ENCODE peak calls at places on chromosomes 3 and 15, in six cellular contexts. X, D, M, A, L and B are unnamed samples.

GRCh38 chr3:194664857-194665256 is 7.1 kb downstream of the LSG1 start:
- DNase-seq in L (no peak), A (no peak), D (no peak), X (no peak), M (no peak), B (no peak)

GRCh38 chr3:135311699-135312098 is 516.6 kb downstream of the EPHB1 start:
- DNase-seq in M (no peak), D (no peak), L (no peak), X (no peak), A (no peak), B (no peak)

GRCh38 chr3:136490646-136491405 is 240.7 kb downstream of the PCCB start:
- DNase-seq in X (no peak), L (no peak), M (no peak), A (no peak), D (no peak), B (no peak)

GRCh38 chr3:8458711-8459110 is 42.9 kb upstream of the LMCD1 start:
- DNase-seq in L (no peak), M (no peak), D (peak), A (peak), X (no peak), B (no peak)

GRCh38 chr3:196388946-196389345 is 43.3 kb downstream of the UBXN7 start:
- DNase-seq in X (no peak), A (no peak), D (no peak), L (no peak), M (no peak), B (no peak)

GRCh38 chr3:55884066-55884465 is 397.0 kb upstream of the WNT5A start:
- DNase-seq in L (no peak), A (no peak), X (no peak), D (no peak), M (no peak), B (no peak)

GRCh38 chr3:167938516-167938915 is 157.2 kb downstream of the GOLIM4 start:
- DNase-seq in A (no peak), X (no peak), L (no peak), D (no peak), M (no peak), B (no peak)

GRCh38 chr3:21752749-21753347 is 1.8 kb upstream of the ZNF385D start:
- DNase-seq in L (no peak), A (no peak), X (no peak), M (no peak), D (peak), B (no peak)

GRCh38 chr15:101180620-101181307 is 71.1 kb downstream of the CHSY1 start:
- DNase-seq in A (no peak), D (no peak), X (no peak), M (no peak), L (no peak), B (no peak)

GRCh38 chr15:42111924-42112323 is 17.6 kb upstream of the PLA2G4D start:
- DNase-seq in X (no peak), D (no peak), L (no peak), M (no peak), A (no peak), B (no peak)

GRCh38 chr3:184525337-184526157 is 36.0 kb upstream of the EPHB3 start:
- DNase-seq in X (peak), L (no peak), D (no peak), M (no peak), A (peak), B (peak)

GRCh38 chr15:48449734-48450133 is 118.5 kb downstream of the DUT start:
- DNase-seq in M (no peak), D (peak), L (no peak), X (no peak), A (peak), B (no peak)

GRCh38 chr3:50316657-50317242 is 5.8 kb downstream of the HYAL2 start:
- DNase-seq in X (peak), A (no peak), M (peak), L (no peak), D (peak), B (no peak)

GRCh38 chr3:42115223-42115622 is 24.1 kb downstream of the TRAK1 start:
- DNase-seq in L (no peak), D (no peak), A (no peak), M (no peak), X (no peak), B (no peak)

GRCh38 chr15:59352189-59352588 is 20.5 kb downstream of the MYO1E start:
- DNase-seq in X (no peak), A (no peak), M (no peak), L (no peak), D (no peak), B (no peak)

GRCh38 chr15:91186892-91187644 is 87.0 kb downstream of the SV2B start:
- DNase-seq in M (no peak), D (peak), A (no peak), X (no peak), L (no peak), B (peak)

GRCh38 chr3:69309810-69310209 is 76.1 kb downstream of the FRMD4B start:
- DNase-seq in L (no peak), A (no peak), M (no peak), D (peak), X (no peak), B (no peak)

GRCh38 chr3:27574438-27574795 is 90.2 kb upstream of the SLC4A7 start:
- DNase-seq in L (no peak), X (no peak), A (no peak), M (no peak), D (no peak), B (no peak)

GRCh38 chr3:27567251-27567650 is 83.1 kb upstream of the SLC4A7 start:
- DNase-seq in X (no peak), D (no peak), L (no peak), A (no peak), M (no peak), B (no peak)

GRCh38 chr3:27568393-27568792 is 84.2 kb upstream of the SLC4A7 start:
- DNase-seq in D (peak), M (no peak), A (no peak), X (no peak), L (no peak), B (no peak)

GRCh38 chr3:27573780-27574437 is 89.7 kb upstream of the SLC4A7 start:
- DNase-seq in M (no peak), X (no peak), L (no peak), D (peak), A (no peak), B (no peak)

GRCh38 chr3:27570421-27571106 is 86.4 kb upstream of the SLC4A7 start:
- DNase-seq in D (no peak), L (no peak), A (no peak), M (no peak), X (no peak), B (no peak)
- H3K18ac ChIP-seq in D (no peak), L (no peak), A (no peak), M (no peak), X (no peak), B (no peak)

GRCh38 chr3:14767706-14768105 is 51.1 kb upstream of the FGD5 start:
- DNase-seq in D (no peak), X (peak), M (no peak), L (no peak), A (no peak), B (no peak)
- H3K14ac ChIP-seq in D (no peak), X (no peak), M (no peak), L (no peak), A (no peak), B (no peak)

GRCh38 chr3:129054605-129055104 is 5.9 kb upstream of the GP9 start:
- DNase-seq in X (no peak), D (no peak), A (no peak), L (no peak), M (no peak), B (no peak)

GRCh38 chr3:129057249-129057648 is 3.3 kb upstream of the GP9 start:
- DNase-seq in A (no peak), L (no peak), M (no peak), X (no peak), D (no peak), B (no peak)

GRCh38 chr3:129058441-129059194 is 2.0 kb upstream of the GP9 start:
- DNase-seq in M (no peak), L (no peak), A (peak), X (no peak), D (no peak), B (no peak)

GRCh38 chr3:129059311-129059975 is 1.1 kb upstream of the GP9 start:
- DNase-seq in A (no peak), D (no peak), L (no peak), X (no peak), M (no peak), B (no peak)

GRCh38 chr3:129056832-129057231 is 3.7 kb upstream of the GP9 start:
- DNase-seq in A (no peak), X (no peak), L (no peak), D (no peak), M (no peak), B (no peak)
- H3K18ac ChIP-seq in A (no peak), X (no peak), L (no peak), D (no peak), M (no peak), B (no peak)

GRCh38 chr15:88930579-88930978 is 17.4 kb upstream of the MFGE8 start:
- DNase-seq in A (no peak), M (no peak), L (no peak), X (no peak), D (no peak), B (no peak)
- H3K14ac ChIP-seq in A (no peak), M (no peak), L (no peak), X (no peak), D (no peak), B (no peak)

GRCh38 chr3:78279066-78279465 is 1239.2 kb downstream of the ROBO2 start:
- DNase-seq in D (no peak), X (no peak), M (no peak), A (no peak), L (no peak), B (no peak)
- H3K18ac ChIP-seq in D (no peak), X (no peak), M (no peak), A (no peak), L (no peak), B (no peak)

GRCh38 chr15:67740376-67740775 is 84.9 kb upstream of the SKOR1 start:
- DNase-seq in L (no peak), M (no peak), A (no peak), X (no peak), D (no peak), B (no peak)

GRCh38 chr15:67732994-67733393 is 92.3 kb upstream of the SKOR1 start:
- DNase-seq in D (no peak), A (no peak), L (no peak), X (no peak), M (no peak), B (no peak)

GRCh38 chr15:67738056-67738455 is 87.3 kb upstream of the SKOR1 start:
- DNase-seq in L (no peak), M (no peak), X (no peak), D (no peak), A (no peak), B (no peak)

GRCh38 chr15:67736810-67737209 is 88.5 kb upstream of the SKOR1 start:
- DNase-seq in D (peak), M (no peak), X (no peak), A (no peak), L (no peak), B (no peak)

GRCh38 chr15:67735896-67736295 is 89.4 kb upstream of the SKOR1 start:
- DNase-seq in D (no peak), L (no peak), X (no peak), M (no peak), A (no peak), B (no peak)
- H3K14ac ChIP-seq in D (no peak), L (no peak), X (no peak), M (no peak), A (no peak), B (no peak)

GRCh38 chr3:186567072-186567921 is at the start of gene TBCCD1:
- DNase-seq in D (peak), X (peak), L (peak), A (peak), M (peak), B (peak)

GRCh38 chr3:186569779-186570095 is 783 bp upstream of the DNAJB11 start:
- DNase-seq in D (no peak), A (no peak), L (no peak), X (no peak), M (no peak), B (no peak)

GRCh38 chr3:186570941-186571643 is 572 bp downstream of the DNAJB11 start:
- DNase-seq in A (no peak), M (no peak), D (no peak), X (no peak), L (no peak), B (no peak)

GRCh38 chr3:186571644-186572013 is 1.1 kb downstream of the DNAJB11 start:
- DNase-seq in X (no peak), A (no peak), M (no peak), L (no peak), D (no peak), B (no peak)

DNA sequence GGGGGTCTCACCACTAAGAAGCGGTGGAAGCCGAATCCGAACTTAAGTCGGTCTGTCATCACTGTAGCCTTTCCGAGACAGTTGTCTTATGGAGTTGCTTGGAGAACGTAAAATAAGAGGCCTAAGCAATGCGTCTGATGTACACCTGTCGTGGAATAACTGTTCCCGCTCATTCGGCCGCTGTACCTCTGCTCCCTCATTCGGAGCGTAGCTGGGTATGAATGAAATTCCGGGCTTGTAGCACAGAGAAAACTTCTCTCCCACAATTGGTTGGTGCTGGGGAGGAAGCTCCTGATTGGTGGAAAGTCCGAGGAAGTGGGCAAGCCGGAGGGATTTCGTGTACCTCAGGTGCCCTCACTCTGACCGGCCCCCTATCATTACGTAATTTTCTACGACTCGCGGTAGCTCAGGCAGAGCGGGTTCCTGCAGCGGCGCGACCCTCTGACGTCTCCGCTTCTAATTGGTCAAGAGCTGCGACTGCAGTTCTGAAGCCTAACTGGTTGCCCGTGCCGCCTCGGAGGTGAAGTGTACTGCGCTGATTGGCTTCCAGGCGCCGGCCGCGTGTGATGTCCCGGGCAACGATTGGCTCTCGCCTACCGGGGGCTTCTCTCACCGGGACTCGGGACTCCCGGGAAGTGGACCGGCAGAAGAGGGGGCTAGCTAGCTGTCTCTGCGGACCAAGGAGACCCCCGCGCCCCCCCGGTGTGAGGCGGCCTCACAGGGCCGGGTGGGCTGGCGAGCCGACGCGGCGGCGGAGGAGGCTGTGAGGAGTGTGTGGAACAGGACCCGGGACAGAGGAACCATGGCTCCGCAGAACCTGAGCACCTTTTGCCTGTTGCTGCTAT is at the start of gene DNAJB11:
- DNase-seq in X (peak), M (peak), L (peak), D (peak), A (peak), B (peak)
- H3K18ac ChIP-seq in X (peak), M (peak), L (no peak), D (no peak), A (no peak), B (peak)